ENCODE peak calls at places on chromosomes 7 and 10, in five cellular contexts. One of them, this sample, is unnamed.

GRCh38 chr10:45417746-45418145 is 43.7 kb downstream of the ALOX5 start:
- DNase-seq in left lung: no peak
- DNase-seq in psoas muscle: no peak
- DNase-seq in Peyer's patch: no peak
- DNase-seq in aorta: no peak
- DNase-seq in this sample: peak; percentile 40

GRCh38 chr10:96465599-96465998 is 48.1 kb downstream of the TLL2 start:
- DNase-seq in left lung: no peak
- DNase-seq in psoas muscle: no peak
- DNase-seq in Peyer's patch: no peak
- DNase-seq in aorta: no peak
- DNase-seq in this sample: no peak

GRCh38 chr7:39609084-39609461 is 14.3 kb upstream of the RALA start:
- DNase-seq in left lung: no peak
- DNase-seq in psoas muscle: no peak
- DNase-seq in Peyer's patch: no peak
- DNase-seq in aorta: no peak
- DNase-seq in this sample: no peak

GRCh38 chr7:40717242-40717641 is 582.4 kb downstream of the SUGCT start:
- DNase-seq in left lung: no peak
- DNase-seq in psoas muscle: peak; percentile 76
- DNase-seq in Peyer's patch: no peak
- DNase-seq in aorta: peak; percentile 88
- DNase-seq in this sample: no peak

GRCh38 chr7:832968-833424 is 720 bp downstream of the SUN1 start:
- DNase-seq in left lung: no peak
- DNase-seq in psoas muscle: no peak
- DNase-seq in Peyer's patch: no peak
- DNase-seq in aorta: no peak
- DNase-seq in this sample: no peak

GRCh38 chr7:119916501-119916900 is 356.5 kb upstream of the KCND2 start:
- DNase-seq in left lung: no peak
- DNase-seq in psoas muscle: no peak
- DNase-seq in Peyer's patch: no peak
- DNase-seq in aorta: no peak
- DNase-seq in this sample: no peak

GRCh38 chr7:17989546-17989945 is 38.1 kb downstream of the PRPS1L1 start:
- DNase-seq in left lung: no peak
- DNase-seq in psoas muscle: no peak
- DNase-seq in Peyer's patch: no peak
- DNase-seq in aorta: no peak
- DNase-seq in this sample: no peak

GRCh38 chr10:79203833-79204232 is 135.1 kb downstream of the ZMIZ1 start:
- DNase-seq in left lung: no peak
- DNase-seq in psoas muscle: no peak
- DNase-seq in Peyer's patch: no peak
- DNase-seq in aorta: no peak
- DNase-seq in this sample: no peak

GRCh38 chr7:73519867-73520672 is 2.0 kb downstream of the BAZ1B start:
- DNase-seq in left lung: peak; percentile 41
- DNase-seq in psoas muscle: no peak
- DNase-seq in Peyer's patch: no peak
- DNase-seq in aorta: no peak
- DNase-seq in this sample: no peak

GRCh38 chr10:112467541-112468075 is 20.6 kb downstream of the VTI1A start:
- DNase-seq in left lung: no peak
- DNase-seq in psoas muscle: no peak
- DNase-seq in Peyer's patch: no peak
- DNase-seq in aorta: no peak
- DNase-seq in this sample: no peak

GRCh38 chr10:110413049-110413783 is 84.5 kb upstream of the DUSP5 start:
- DNase-seq in left lung: no peak
- DNase-seq in psoas muscle: no peak
- DNase-seq in Peyer's patch: no peak
- DNase-seq in aorta: no peak
- DNase-seq in this sample: no peak

GRCh38 chr7:106612432-106612831 is 48.5 kb downstream of the CCDC71L start:
- DNase-seq in left lung: no peak
- DNase-seq in psoas muscle: no peak
- DNase-seq in Peyer's patch: no peak
- DNase-seq in aorta: no peak
- DNase-seq in this sample: no peak

GRCh38 chr10:110646417-110647135 is 2.4 kb downstream of the RBM20 start:
- DNase-seq in left lung: no peak
- DNase-seq in psoas muscle: no peak
- DNase-seq in Peyer's patch: no peak
- DNase-seq in aorta: no peak
- DNase-seq in this sample: no peak

GRCh38 chr7:102889836-102890235 is 23.0 kb upstream of the LRRC17 start:
- DNase-seq in left lung: no peak
- DNase-seq in psoas muscle: no peak
- DNase-seq in Peyer's patch: no peak
- DNase-seq in aorta: no peak
- DNase-seq in this sample: no peak

GRCh38 chr10:26839966-26840627 is 20.7 kb downstream of the ABI1 start:
- DNase-seq in left lung: no peak
- DNase-seq in psoas muscle: no peak
- DNase-seq in Peyer's patch: no peak
- DNase-seq in aorta: no peak
- DNase-seq in this sample: no peak

GRCh38 chr7:102317231-102318059 is 30.8 kb downstream of the SH2B2 start:
- DNase-seq in left lung: no peak
- DNase-seq in psoas muscle: no peak
- DNase-seq in Peyer's patch: no peak
- DNase-seq in aorta: no peak
- DNase-seq in this sample: no peak

GRCh38 chr7:78702770-78703169 is 750.7 kb downstream of the MAGI2 start:
- DNase-seq in left lung: no peak
- DNase-seq in psoas muscle: no peak
- DNase-seq in Peyer's patch: no peak
- DNase-seq in aorta: no peak
- DNase-seq in this sample: no peak

GRCh38 chr7:113608786-113609185 is 310.0 kb downstream of the PPP1R3A start:
- DNase-seq in left lung: no peak
- DNase-seq in psoas muscle: no peak
- DNase-seq in Peyer's patch: no peak
- DNase-seq in aorta: no peak
- DNase-seq in this sample: no peak

GRCh38 chr7:17436126-17436525 is 137.7 kb downstream of the AHR start:
- DNase-seq in left lung: no peak
- DNase-seq in psoas muscle: no peak
- DNase-seq in Peyer's patch: no peak
- DNase-seq in aorta: no peak
- DNase-seq in this sample: no peak

GRCh38 chr7:147014596-147014995 is 898.0 kb downstream of the CNTNAP2 start:
- DNase-seq in left lung: no peak
- DNase-seq in psoas muscle: no peak
- DNase-seq in Peyer's patch: no peak
- DNase-seq in aorta: no peak
- DNase-seq in this sample: no peak

GRCh38 chr7:22675436-22675835 is 51.6 kb upstream of the IL6 start:
- DNase-seq in left lung: no peak
- DNase-seq in psoas muscle: no peak
- DNase-seq in Peyer's patch: no peak
- DNase-seq in aorta: no peak
- DNase-seq in this sample: no peak

GRCh38 chr7:128796325-128796724 is 4.6 kb downstream of the CCDC136 start:
- DNase-seq in left lung: no peak
- DNase-seq in psoas muscle: no peak
- DNase-seq in Peyer's patch: no peak
- DNase-seq in aorta: no peak
- DNase-seq in this sample: no peak

GRCh38 chr10:5566606-5567005 is 41.8 kb downstream of the CALML3 start:
- DNase-seq in left lung: no peak
- DNase-seq in psoas muscle: no peak
- DNase-seq in Peyer's patch: no peak
- DNase-seq in aorta: no peak
- DNase-seq in this sample: peak; percentile 23

GRCh38 chr7:20241491-20242261 is 24.5 kb upstream of the MACC1 start:
- DNase-seq in left lung: no peak
- DNase-seq in psoas muscle: no peak
- DNase-seq in Peyer's patch: no peak
- DNase-seq in aorta: no peak
- DNase-seq in this sample: no peak

GRCh38 chr7:129958643-129959479 is 6.1 kb upstream of the UBE2H start:
- DNase-seq in left lung: peak; percentile 43
- DNase-seq in psoas muscle: peak; percentile 85
- DNase-seq in Peyer's patch: no peak
- DNase-seq in aorta: peak; percentile 56
- DNase-seq in this sample: peak; percentile 64

GRCh38 chr7:157470017-157470322 is 133.2 kb downstream of the DNAJB6 start:
- DNase-seq in left lung: no peak
- DNase-seq in psoas muscle: no peak
- DNase-seq in Peyer's patch: no peak
- DNase-seq in aorta: no peak
- DNase-seq in this sample: no peak

GRCh38 chr7:116560021-116560970 is 35.5 kb downstream of the CAV1 start:
- DNase-seq in left lung: no peak
- DNase-seq in psoas muscle: no peak
- DNase-seq in Peyer's patch: no peak
- DNase-seq in aorta: no peak
- DNase-seq in this sample: no peak

GRCh38 chr7:31373337-31374289 is 33.1 kb upstream of the NEUROD6 start:
- DNase-seq in left lung: no peak
- DNase-seq in psoas muscle: no peak
- DNase-seq in Peyer's patch: no peak
- DNase-seq in aorta: no peak
- DNase-seq in this sample: no peak

GRCh38 chr10:31819393-31819820 is 109.2 kb downstream of the ARHGAP12 start:
- DNase-seq in left lung: no peak
- DNase-seq in psoas muscle: peak; percentile 73
- DNase-seq in Peyer's patch: no peak
- DNase-seq in aorta: peak; percentile 79
- DNase-seq in this sample: no peak

GRCh38 chr10:129305046-129305445 is 162.0 kb upstream of the MGMT start:
- DNase-seq in left lung: no peak
- DNase-seq in psoas muscle: no peak
- DNase-seq in Peyer's patch: no peak
- DNase-seq in aorta: no peak
- DNase-seq in this sample: no peak

GRCh38 chr10:17805921-17806577 is 3.1 kb upstream of the MRC1 start:
- DNase-seq in left lung: no peak
- DNase-seq in psoas muscle: no peak
- DNase-seq in Peyer's patch: no peak
- DNase-seq in aorta: no peak
- DNase-seq in this sample: no peak

GRCh38 chr10:117184821-117185220 is 12.5 kb upstream of the KCNK18 start:
- DNase-seq in left lung: no peak
- DNase-seq in psoas muscle: no peak
- DNase-seq in Peyer's patch: no peak
- DNase-seq in aorta: no peak
- DNase-seq in this sample: no peak

GRCh38 chr10:88545359-88545758 is 37.8 kb downstream of the RNLS start:
- DNase-seq in left lung: no peak
- DNase-seq in psoas muscle: no peak
- DNase-seq in Peyer's patch: no peak
- DNase-seq in aorta: no peak
- DNase-seq in this sample: no peak

GRCh38 chr10:127522298-127522697 is 26.8 kb upstream of the NPS start:
- DNase-seq in left lung: no peak
- DNase-seq in psoas muscle: no peak
- DNase-seq in Peyer's patch: no peak
- DNase-seq in aorta: no peak
- DNase-seq in this sample: no peak

GRCh38 chr10:127524869-127525268 is 24.2 kb upstream of the NPS start:
- DNase-seq in left lung: no peak
- DNase-seq in psoas muscle: no peak
- DNase-seq in Peyer's patch: no peak
- DNase-seq in aorta: no peak
- DNase-seq in this sample: no peak

GRCh38 chr10:127527320-127527719 is 21.8 kb upstream of the NPS start:
- DNase-seq in left lung: no peak
- DNase-seq in psoas muscle: no peak
- DNase-seq in Peyer's patch: no peak
- DNase-seq in aorta: no peak
- DNase-seq in this sample: no peak

GRCh38 chr10:127525686-127526085 is 23.4 kb upstream of the NPS start:
- DNase-seq in left lung: no peak
- DNase-seq in psoas muscle: no peak
- DNase-seq in Peyer's patch: no peak
- DNase-seq in aorta: no peak
- DNase-seq in this sample: no peak

DNA sequence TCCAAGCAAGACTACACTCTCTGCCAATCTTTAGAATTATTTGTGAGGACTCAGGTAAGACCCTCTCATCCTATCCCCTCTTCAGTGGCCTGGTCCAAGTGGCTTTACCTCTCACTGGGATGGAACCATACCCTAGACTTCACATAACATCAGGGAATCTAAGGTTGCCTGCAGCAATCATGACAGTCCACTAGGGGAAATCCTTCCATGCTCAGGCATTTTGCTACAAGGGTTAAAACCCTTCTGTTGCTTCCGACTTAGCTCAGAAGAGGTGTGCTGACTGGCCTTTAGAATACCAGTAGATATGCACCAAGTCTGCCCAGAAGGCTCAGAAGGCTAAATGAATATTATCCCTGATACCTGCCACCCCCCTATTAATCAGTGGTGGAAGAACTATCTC is 24.9 kb upstream of the NPS start:
- DNase-seq in left lung: no peak
- DNase-seq in psoas muscle: no peak
- DNase-seq in Peyer's patch: no peak
- DNase-seq in aorta: no peak
- DNase-seq in this sample: no peak
- H3K4me1 ChIP-seq in left lung: no peaks in the 10 kb centered on the region
- H3K4me1 ChIP-seq in psoas muscle: no peaks in the 10 kb centered on the region
- H3K4me1 ChIP-seq in Peyer's patch: no peaks in the 10 kb centered on the region
- H3K4me1 ChIP-seq in aorta: no peaks in the 10 kb centered on the region
- H3K4me1 ChIP-seq in this sample: no peaks in the 10 kb centered on the region

GRCh38 chr10:123766012-123766411 is 99.9 kb downstream of the GPR26 start:
- DNase-seq in left lung: no peak
- DNase-seq in psoas muscle: no peak
- DNase-seq in Peyer's patch: no peak
- DNase-seq in aorta: no peak
- DNase-seq in this sample: no peak
- H3K27me3 ChIP-seq in left lung: no peaks in the 10 kb centered on the region
- H3K27me3 ChIP-seq in psoas muscle: peaks cover 15% of the 10 kb centered on the region
- H3K27me3 ChIP-seq in Peyer's patch: no peaks in the 10 kb centered on the region
- H3K27me3 ChIP-seq in aorta: no peaks in the 10 kb centered on the region
- H3K27me3 ChIP-seq in this sample: no peaks in the 10 kb centered on the region

DNA sequence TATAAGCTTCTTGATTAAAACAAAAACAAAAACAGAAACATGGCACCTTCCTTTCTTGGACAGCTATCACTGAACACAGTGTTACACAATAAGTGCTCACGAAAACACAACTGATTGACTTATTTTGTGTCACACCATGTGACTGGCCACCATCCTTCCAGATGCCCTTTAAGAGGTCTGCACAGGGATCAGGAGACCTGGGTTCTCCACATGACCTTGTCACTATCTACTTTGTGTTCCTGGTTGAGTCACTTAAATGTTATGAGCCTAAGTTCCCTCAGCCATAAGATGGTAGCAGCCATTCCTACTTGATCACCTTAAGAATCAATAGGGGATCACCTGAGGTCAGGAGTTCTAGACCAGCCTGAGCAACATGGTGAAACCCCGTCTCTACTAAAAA is 120.0 kb downstream of the HIPK2 start:
- DNase-seq in left lung: no peak
- DNase-seq in psoas muscle: no peak
- DNase-seq in Peyer's patch: no peak
- DNase-seq in aorta: no peak
- DNase-seq in this sample: no peak
- H3K27ac ChIP-seq in left lung: no peak overlapping the region
- H3K27ac ChIP-seq in psoas muscle: no peak overlapping the region
- H3K27ac ChIP-seq in Peyer's patch: no peak overlapping the region
- H3K27ac ChIP-seq in aorta: no peak overlapping the region
- H3K27ac ChIP-seq in this sample: no peak overlapping the region

GRCh38 chr7:98287486-98287959 is 6.0 kb downstream of the BRI3 start:
- DNase-seq in left lung: peak; percentile 78
- DNase-seq in psoas muscle: no peak
- DNase-seq in Peyer's patch: no peak
- DNase-seq in aorta: no peak
- DNase-seq in this sample: peak; percentile 88
- H3K4me1 ChIP-seq in left lung: peaks cover 67% of the 10 kb centered on the region
- H3K4me1 ChIP-seq in psoas muscle: peaks cover 61% of the 10 kb centered on the region
- H3K4me1 ChIP-seq in Peyer's patch: peaks cover 24% of the 10 kb centered on the region
- H3K4me1 ChIP-seq in aorta: peaks cover 4% of the 10 kb centered on the region
- H3K4me1 ChIP-seq in this sample: peaks cover 51% of the 10 kb centered on the region

This sample was measured in upper lobe of right lung.